ENCODE peak calls at places on chromosomes 6 and 20, in nine cellular contexts. One of them, this sample, is unnamed.

GRCh38 chr6:141988954-141989705 is 143.6 kb upstream of the GJE1 start:
- DNase-seq in ovary: no peak
- DNase-seq in stomach: no peak
- DNase-seq in right lobe of liver: no peak
- DNase-seq in IMR-90: peak; percentile 81
- DNase-seq in A549: peak; percentile 20
- DNase-seq in GM12878: no peak
- DNase-seq in sigmoid colon: no peak
- DNase-seq in uterus: no peak
- DNase-seq in this sample: peak; percentile 31

GRCh38 chr6:124670801-124671200 is 291.4 kb upstream of the RNF217 start:
- DNase-seq in ovary: no peak
- DNase-seq in stomach: no peak
- DNase-seq in right lobe of liver: no peak
- DNase-seq in IMR-90: no peak
- DNase-seq in A549: no peak
- DNase-seq in GM12878: no peak
- DNase-seq in sigmoid colon: no peak
- DNase-seq in uterus: no peak
- DNase-seq in this sample: no peak

GRCh38 chr6:3848380-3848779 is 793 bp upstream of the FAM50B start:
- DNase-seq in ovary: no peak
- DNase-seq in stomach: no peak
- DNase-seq in right lobe of liver: no peak
- DNase-seq in IMR-90: no peak
- DNase-seq in A549: no peak
- DNase-seq in GM12878: no peak
- DNase-seq in sigmoid colon: no peak
- DNase-seq in uterus: no peak
- DNase-seq in this sample: no peak

GRCh38 chr6:170212051-170212756 is 78.7 kb downstream of the DLL1 start:
- DNase-seq in ovary: peak; percentile 10
- DNase-seq in stomach: no peak
- DNase-seq in right lobe of liver: no peak
- DNase-seq in IMR-90: no peak
- DNase-seq in A549: no peak
- DNase-seq in GM12878: no peak
- DNase-seq in sigmoid colon: peak; percentile 54
- DNase-seq in uterus: peak; percentile 6
- DNase-seq in this sample: no peak

GRCh38 chr6:112183271-112183671 is 71.1 kb downstream of the LAMA4 start:
- DNase-seq in ovary: no peak
- DNase-seq in stomach: no peak
- DNase-seq in right lobe of liver: no peak
- DNase-seq in IMR-90: peak; percentile 70
- DNase-seq in A549: no peak
- DNase-seq in GM12878: no peak
- DNase-seq in sigmoid colon: no peak
- DNase-seq in uterus: no peak
- DNase-seq in this sample: no peak

GRCh38 chr6:110878751-110879539 is 4.4 kb downstream of the AMD1 start:
- DNase-seq in ovary: peak; percentile 34
- DNase-seq in stomach: no peak
- DNase-seq in right lobe of liver: peak; percentile 22
- DNase-seq in IMR-90: peak; percentile 59
- DNase-seq in A549: peak; percentile 38
- DNase-seq in GM12878: no peak
- DNase-seq in sigmoid colon: no peak
- DNase-seq in uterus: no peak
- DNase-seq in this sample: peak; percentile 67

GRCh38 chr20:37527638-37528441 is at the start of gene BLCAP:
- DNase-seq in ovary: peak; percentile 87
- DNase-seq in stomach: peak; percentile 91
- DNase-seq in right lobe of liver: peak; percentile 93
- DNase-seq in IMR-90: peak; percentile 78
- DNase-seq in A549: peak; percentile 97
- DNase-seq in GM12878: peak; percentile 69
- DNase-seq in sigmoid colon: peak; percentile 94
- DNase-seq in uterus: peak; percentile 88
- DNase-seq in this sample: peak; percentile 97

GRCh38 chr6:7424967-7425807 is 35.6 kb downstream of the RIOK1 start:
- DNase-seq in ovary: no peak
- DNase-seq in stomach: no peak
- DNase-seq in right lobe of liver: no peak
- DNase-seq in IMR-90: peak; percentile 41
- DNase-seq in A549: peak; percentile 29
- DNase-seq in GM12878: no peak
- DNase-seq in sigmoid colon: no peak
- DNase-seq in uterus: no peak
- DNase-seq in this sample: peak; percentile 20

GRCh38 chr6:134169881-134170486 is 117.6 kb upstream of the SLC2A12 start:
- DNase-seq in ovary: no peak
- DNase-seq in stomach: no peak
- DNase-seq in right lobe of liver: peak; percentile 58
- DNase-seq in IMR-90: peak; percentile 32
- DNase-seq in A549: no peak
- DNase-seq in GM12878: no peak
- DNase-seq in sigmoid colon: no peak
- DNase-seq in uterus: no peak
- DNase-seq in this sample: no peak

GRCh38 chr6:79230149-79230548 is 4.3 kb downstream of the HMGN3 start:
- DNase-seq in ovary: no peak
- DNase-seq in stomach: no peak
- DNase-seq in right lobe of liver: no peak
- DNase-seq in IMR-90: no peak
- DNase-seq in A549: no peak
- DNase-seq in GM12878: no peak
- DNase-seq in sigmoid colon: no peak
- DNase-seq in uterus: no peak
- DNase-seq in this sample: no peak

GRCh38 chr6:79232696-79233462 is 1.6 kb downstream of the HMGN3 start:
- DNase-seq in ovary: no peak
- DNase-seq in stomach: no peak
- DNase-seq in right lobe of liver: no peak
- DNase-seq in IMR-90: no peak
- DNase-seq in A549: no peak
- DNase-seq in GM12878: no peak
- DNase-seq in sigmoid colon: no peak
- DNase-seq in uterus: no peak
- DNase-seq in this sample: no peak

GRCh38 chr6:79233611-79234149 is 802 bp downstream of the HMGN3 start:
- DNase-seq in ovary: peak; percentile 76
- DNase-seq in stomach: peak; percentile 88
- DNase-seq in right lobe of liver: peak; percentile 93
- DNase-seq in IMR-90: peak; percentile 82
- DNase-seq in A549: peak; percentile 74
- DNase-seq in GM12878: peak; percentile 51
- DNase-seq in sigmoid colon: peak; percentile 95
- DNase-seq in uterus: peak; percentile 79
- DNase-seq in this sample: peak; percentile 84

GRCh38 chr6:79231101-79231500 is 3.4 kb downstream of the HMGN3 start:
- DNase-seq in ovary: no peak
- DNase-seq in stomach: no peak
- DNase-seq in right lobe of liver: no peak
- DNase-seq in IMR-90: no peak
- DNase-seq in A549: no peak
- DNase-seq in GM12878: no peak
- DNase-seq in sigmoid colon: no peak
- DNase-seq in uterus: no peak
- DNase-seq in this sample: no peak

DNA sequence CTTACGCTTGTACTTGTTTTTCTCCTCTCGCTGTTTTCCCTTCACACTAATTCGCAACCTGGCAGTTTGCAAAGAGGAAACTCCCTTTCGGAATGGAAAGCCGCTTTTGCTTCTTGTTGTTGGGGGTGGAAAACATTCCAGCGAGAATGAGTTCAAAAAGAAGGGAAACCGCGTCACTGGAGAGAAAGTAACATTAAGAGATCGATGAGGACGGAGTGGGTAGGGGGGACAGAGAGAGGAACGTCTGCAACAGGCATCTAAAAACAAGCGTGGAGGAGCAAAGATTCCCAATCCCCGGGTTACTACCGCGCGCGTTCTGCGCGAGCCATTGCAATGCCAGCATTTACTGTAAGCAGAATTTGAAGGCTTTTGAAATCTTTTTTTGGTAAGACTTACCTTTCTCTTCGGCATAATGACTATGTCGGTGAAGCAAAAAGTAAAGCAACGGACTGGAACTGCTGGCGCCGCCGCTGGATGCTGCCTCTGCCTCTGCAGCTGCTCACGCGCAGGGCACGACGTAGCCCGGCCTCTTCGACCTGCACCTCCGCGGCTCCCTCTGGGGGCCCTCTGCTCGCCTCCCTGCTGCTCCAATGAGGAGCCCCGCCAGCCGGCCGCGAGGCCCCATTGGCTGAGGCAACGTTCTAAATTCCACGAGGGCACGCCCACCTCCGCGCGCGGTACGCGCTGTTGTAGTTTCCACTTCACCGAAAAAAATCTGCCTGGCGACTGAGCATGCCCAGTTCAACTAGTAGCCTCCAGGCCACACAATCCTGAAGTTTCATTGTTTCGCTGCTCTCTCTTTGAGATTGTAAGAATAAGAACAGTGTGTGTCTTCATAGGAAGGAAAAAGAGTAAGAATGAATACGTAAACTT is at the start of gene HMGN3:
- DNase-seq in ovary: peak; percentile 94
- DNase-seq in stomach: peak; percentile 97
- DNase-seq in right lobe of liver: peak; percentile 96
- DNase-seq in IMR-90: peak; percentile 91
- DNase-seq in A549: peak; percentile 69
- DNase-seq in GM12878: peak; percentile 79
- DNase-seq in sigmoid colon: peak; percentile 98
- DNase-seq in uterus: peak; percentile 93
- DNase-seq in this sample: peak; percentile 90
- TF ChIP-seq POLR2A in ovary: peak; percentile 46
- TF ChIP-seq POLR2A in stomach: no peak
- TF ChIP-seq POLR2A in right lobe of liver: peak; percentile 84
- TF ChIP-seq POLR2A in IMR-90: no peak
- TF ChIP-seq POLR2A in A549: peak; percentile 76
- TF ChIP-seq POLR2A in GM12878: peak; percentile 90
- TF ChIP-seq POLR2A in sigmoid colon: peak; percentile 89
- TF ChIP-seq POLR2A in uterus: peak; percentile 66
- TF ChIP-seq POLR2A in this sample: peak; percentile 70

GRCh38 chr20:35277531-35278395 is at the start of gene MMP24OS:
- DNase-seq in ovary: peak; percentile 91
- DNase-seq in stomach: peak; percentile 94
- DNase-seq in right lobe of liver: peak; percentile 93
- DNase-seq in IMR-90: peak; percentile 82
- DNase-seq in A549: peak; percentile 84
- DNase-seq in GM12878: peak; percentile 64
- DNase-seq in sigmoid colon: peak; percentile 96
- DNase-seq in uterus: peak; percentile 86
- DNase-seq in this sample: peak; percentile 92
- TF ChIP-seq POLR2A in ovary: peak; percentile 91
- TF ChIP-seq POLR2A in stomach: no peak
- TF ChIP-seq POLR2A in right lobe of liver: peak; percentile 90
- TF ChIP-seq POLR2A in IMR-90: peak; percentile 91
- TF ChIP-seq POLR2A in A549: peak; percentile 90
- TF ChIP-seq POLR2A in GM12878: peak; percentile 96
- TF ChIP-seq POLR2A in sigmoid colon: peak; percentile 90
- TF ChIP-seq POLR2A in uterus: peak; percentile 94
- TF ChIP-seq POLR2A in this sample: peak; percentile 81

GRCh38 chr20:14142171-14142570 is 146.9 kb downstream of the MACROD2 start:
- DNase-seq in ovary: peak; percentile 20
- DNase-seq in stomach: peak; percentile 47
- DNase-seq in right lobe of liver: peak; percentile 27
- DNase-seq in IMR-90: peak; percentile 19
- DNase-seq in A549: peak; percentile 58
- DNase-seq in GM12878: peak; percentile 2
- DNase-seq in sigmoid colon: no peak
- DNase-seq in uterus: no peak
- DNase-seq in this sample: peak; percentile 0
- TF ChIP-seq POLR2A in ovary: no peak
- TF ChIP-seq POLR2A in stomach: no peak
- TF ChIP-seq POLR2A in right lobe of liver: no peak
- TF ChIP-seq POLR2A in IMR-90: no peak
- TF ChIP-seq POLR2A in A549: no peak
- TF ChIP-seq POLR2A in GM12878: no peak
- TF ChIP-seq POLR2A in sigmoid colon: no peak
- TF ChIP-seq POLR2A in uterus: no peak
- TF ChIP-seq POLR2A in this sample: no peak

GRCh38 chr6:45376310-45377040 is 1.3 kb downstream of the SUPT3H start:
- DNase-seq in ovary: no peak
- DNase-seq in stomach: no peak
- DNase-seq in right lobe of liver: no peak
- DNase-seq in IMR-90: peak; percentile 30
- DNase-seq in A549: no peak
- DNase-seq in GM12878: no peak
- DNase-seq in sigmoid colon: no peak
- DNase-seq in uterus: no peak
- DNase-seq in this sample: peak; percentile 26

GRCh38 chr6:45375449-45375848 is 2.3 kb downstream of the SUPT3H start:
- DNase-seq in ovary: no peak
- DNase-seq in stomach: no peak
- DNase-seq in right lobe of liver: no peak
- DNase-seq in IMR-90: no peak
- DNase-seq in A549: no peak
- DNase-seq in GM12878: no peak
- DNase-seq in sigmoid colon: no peak
- DNase-seq in uterus: no peak
- DNase-seq in this sample: no peak

GRCh38 chr6:45378324-45378926 is 691 bp upstream of the SUPT3H start:
- DNase-seq in ovary: no peak
- DNase-seq in stomach: peak; percentile 27
- DNase-seq in right lobe of liver: peak; percentile 53
- DNase-seq in IMR-90: no peak
- DNase-seq in A549: peak; percentile 7
- DNase-seq in GM12878: no peak
- DNase-seq in sigmoid colon: no peak
- DNase-seq in uterus: no peak
- DNase-seq in this sample: peak; percentile 67

GRCh38 chr6:45377041-45377554 is 636 bp downstream of the SUPT3H start:
- DNase-seq in ovary: no peak
- DNase-seq in stomach: no peak
- DNase-seq in right lobe of liver: peak; percentile 85
- DNase-seq in IMR-90: peak; percentile 16
- DNase-seq in A549: no peak
- DNase-seq in GM12878: peak; percentile 17
- DNase-seq in sigmoid colon: no peak
- DNase-seq in uterus: no peak
- DNase-seq in this sample: no peak

DNA sequence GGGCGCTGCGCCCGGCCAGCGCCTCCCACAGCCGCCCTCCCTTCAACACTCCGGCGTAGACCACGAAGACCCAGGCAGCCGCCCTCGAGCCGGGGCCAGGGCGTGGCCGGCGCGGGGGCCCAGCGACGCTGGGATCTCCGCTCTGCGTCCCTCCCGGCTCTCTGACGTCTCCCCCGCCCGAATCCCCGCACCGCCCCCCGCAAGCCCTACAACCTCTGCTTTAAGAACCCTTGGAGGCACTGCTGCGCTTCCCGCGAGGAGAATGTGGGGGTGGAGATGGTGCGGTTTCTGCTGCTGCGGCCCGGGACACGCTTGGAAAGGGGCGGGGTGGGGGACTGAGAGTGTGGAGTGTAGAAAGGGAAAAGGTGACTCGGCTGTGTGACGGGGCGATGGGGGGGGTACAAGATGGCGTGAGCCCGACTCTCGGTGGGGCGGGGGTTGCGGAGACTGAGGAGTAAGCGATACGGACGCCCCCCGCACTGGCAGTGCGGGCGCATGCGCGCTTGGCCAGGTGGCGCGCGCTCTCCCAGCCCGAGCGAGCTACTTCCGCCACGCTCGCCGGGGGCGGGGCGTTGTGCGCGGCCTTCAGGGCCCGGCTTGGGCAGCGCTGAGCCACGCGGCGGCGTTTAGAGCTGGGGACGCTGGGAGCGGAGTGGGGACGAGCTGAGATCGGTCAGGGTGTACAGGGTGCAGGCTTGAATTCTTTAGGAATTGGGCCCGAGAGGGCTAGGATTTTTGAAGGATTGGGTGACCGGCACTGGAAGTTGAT is at the start of gene SUPT3H:
- DNase-seq in ovary: peak; percentile 91
- DNase-seq in stomach: peak; percentile 91
- DNase-seq in right lobe of liver: peak; percentile 95
- DNase-seq in IMR-90: peak; percentile 93
- DNase-seq in A549: peak; percentile 47
- DNase-seq in GM12878: peak; percentile 56
- DNase-seq in sigmoid colon: peak; percentile 96
- DNase-seq in uterus: peak; percentile 92
- DNase-seq in this sample: peak; percentile 95
- TF ChIP-seq POLR2A in ovary: peak; percentile 69
- TF ChIP-seq POLR2A in stomach: no peak
- TF ChIP-seq POLR2A in right lobe of liver: peak; percentile 90
- TF ChIP-seq POLR2A in IMR-90: peak; percentile 93
- TF ChIP-seq POLR2A in A549: peak; percentile 82
- TF ChIP-seq POLR2A in GM12878: peak; percentile 79
- TF ChIP-seq POLR2A in sigmoid colon: peak; percentile 61
- TF ChIP-seq POLR2A in uterus: peak; percentile 80
- TF ChIP-seq POLR2A in this sample: peak; percentile 89

This sample was measured in erythroblast.